ENCODE peak calls at places on chromosomes 11 and 22, in ten cellular contexts. R is brain microvascular endothelial cell; D is COLO829; E is head of caudate nucleus; J is IMR-90; Q is cardiac septum; N is OCI-LY7; M is NCI-H524; B is effector memory CD4-positive, alpha-beta T cell; K is stomach. W is an unnamed sample.

GRCh38 chr11:124644426-124645280 is 22.0 kb downstream of the TBRG1 start:
- DNase-seq in Q (no peak), K (peak), E (peak), N (peak), J (peak), B (no peak), D (peak), M (peak), R (peak), W (no peak)

GRCh38 chr11:9757809-9758675 is 94.2 kb downstream of the SWAP70 start:
- DNase-seq in J (peak), D (peak), M (peak), N (peak), B (peak), R (peak), K (peak), Q (peak), E (peak), W (no peak)

GRCh38 chr11:101158119-101158518 is 28.5 kb upstream of the PGR start:
- DNase-seq in D (no peak), E (no peak), N (no peak), J (no peak), K (no peak), M (no peak), R (no peak), Q (no peak), B (no peak), W (no peak)

GRCh38 chr11:64410396-64410718 is 51.4 kb downstream of the RPS6KA4 start:
- DNase-seq in D (no peak), B (no peak), M (peak), N (no peak), Q (no peak), K (no peak), E (peak), R (no peak), J (no peak), W (no peak)

GRCh38 chr11:121589946-121590537 is 137.3 kb upstream of the SORL1-AS1 start:
- DNase-seq in J (no peak), B (no peak), R (no peak), E (no peak), K (no peak), Q (no peak), D (no peak), N (peak), M (no peak), W (no peak)

GRCh38 chr22:48440673-48441552 is 1386.8 kb downstream of the BRD1 start:
- DNase-seq in N (no peak), R (no peak), Q (no peak), K (no peak), M (no peak), J (no peak), D (no peak), E (no peak), B (no peak), W (no peak)

GRCh38 chr11:82680252-82680651 is 53.4 kb downstream of the FAM181B start:
- DNase-seq in J (no peak), Q (no peak), M (no peak), K (no peak), E (no peak), D (no peak), R (no peak), N (no peak), B (no peak), W (no peak)

GRCh38 chr11:34356576-34356917 is 1.3 kb downstream of the ABTB2 start:
- DNase-seq in E (peak), R (peak), M (peak), K (no peak), D (no peak), J (peak), N (no peak), Q (peak), B (no peak), W (no peak)

GRCh38 chr11:124846058-124846719 is 19.0 kb upstream of the ROBO3 start:
- DNase-seq in K (no peak), B (no peak), Q (no peak), N (no peak), D (no peak), R (no peak), M (no peak), E (no peak), J (no peak), W (no peak)

GRCh38 chr11:88174627-88175003 is 628 bp downstream of the RAB38 start:
- DNase-seq in R (peak), E (no peak), B (no peak), Q (peak), D (peak), M (peak), J (peak), N (peak), K (peak), W (no peak)

GRCh38 chr11:112128483-112129121 is 35.3 kb downstream of the IL18 start:
- DNase-seq in Q (no peak), J (peak), B (no peak), R (peak), D (peak), E (peak), K (peak), N (no peak), M (no peak), W (no peak)

GRCh38 chr11:14308114-14308896 is 50.7 kb downstream of the RRAS2 start:
- DNase-seq in E (no peak), R (peak), J (peak), Q (no peak), D (peak), M (peak), B (no peak), K (no peak), N (peak), W (no peak)

GRCh38 chr22:46746620-46747019 is 8.6 kb upstream of the CERK start:
- DNase-seq in B (no peak), D (no peak), R (no peak), E (no peak), N (no peak), J (no peak), M (no peak), Q (no peak), K (no peak), W (no peak)

W was measured in vagina.